ENCODE peak calls at places on chromosome 16, in eight cellular contexts. B is GM12891; Q is mammary epithelial cell; T is NCI-H1694 treated with DMSO at 0.1 percent for 48 hours; Z is left colon; X is NCI-H748 treated with DMSO at 0.1 percent for 48 hours; D is activated naive CD4-positive, alpha-beta T cell treated with anti-CD3 and anti-CD28 coated beads, Interleukin-2, amount 50 U/mL, for 16 hours; A is AG04449. U is an unnamed sample.

GRCh38 chr16:2040450-2041105 is 7.1 kb downstream of the NTHL1 start:
- DNase-seq in B (no peak), Q (no peak), T (no peak), Z (no peak), X (no peak), D (no peak), A (no peak), U (no peak)

GRCh38 chr16:86680137-86680536 is 101.8 kb downstream of the FOXL1 start:
- DNase-seq in B (no peak), Q (peak), T (no peak), Z (no peak), X (no peak), D (no peak), A (peak), U (no peak)

GRCh38 chr16:10410469-10410868 is 24.6 kb downstream of the ATF7IP2 start:
- DNase-seq in B (no peak), Q (no peak), T (no peak), Z (no peak), X (no peak), D (no peak), A (no peak), U (no peak)

GRCh38 chr16:67613808-67614207 is 31.1 kb upstream of the CARMIL2 start:
- DNase-seq in B (no peak), Q (peak), T (no peak), Z (peak), X (no peak), D (peak), A (no peak), U (no peak)

GRCh38 chr16:74448990-74449389 is 27.7 kb upstream of the CLEC18B start:
- DNase-seq in B (no peak), Q (peak), T (no peak), Z (peak), X (no peak), D (no peak), A (peak), U (peak)

GRCh38 chr16:399278-400019 is 2.2 kb upstream of the DECR2 start:
- DNase-seq in B (no peak), Q (no peak), T (no peak), Z (no peak), X (no peak), D (no peak), A (no peak), U (no peak)

GRCh38 chr16:86991679-86992078 is 325.5 kb downstream of the C16orf95 start:
- DNase-seq in B (no peak), Q (peak), T (no peak), Z (no peak), X (no peak), D (no peak), A (no peak), U (no peak)

GRCh38 chr16:85296859-85297698 is 184.8 kb upstream of the CIBAR2 start:
- DNase-seq in B (peak), Q (no peak), T (peak), Z (peak), X (peak), D (peak), A (no peak), U (no peak)

U was measured in foreskin keratinocyte.